ENCODE peak calls at places on chromosomes 2 and 18, in ten cellular contexts. U is PC-9, R is GM23338, A is prostate gland, W is left ventricle myocardium inferior, Y is neuronal stem cell, D is cardiac muscle cell, J is fibroblast of lung, X is tibial artery, G is breast epithelium. V is an unnamed sample.

GRCh38 chr2:11822746-11823411 is 76.4 kb downstream of the LPIN1 start:
- DNase-seq in U (peak), R (no peak), A (peak), W (no peak), Y (no peak), D (no peak), J (no peak), X (no peak), G (no peak), V (peak)

GRCh38 chr2:54470241-54470938 is 14.3 kb downstream of the SPTBN1 start:
- DNase-seq in U (no peak), R (no peak), A (no peak), W (no peak), Y (no peak), D (peak), J (peak), X (no peak), G (no peak), V (no peak)

GRCh38 chr18:72433756-72434155 is 110.4 kb downstream of the CBLN2 start:
- DNase-seq in U (no peak), R (no peak), A (no peak), W (no peak), Y (no peak), D (no peak), J (no peak), X (no peak), G (no peak), V (no peak)

GRCh38 chr2:9547272-9547991 is 8.2 kb downstream of the ADAM17 start:
- DNase-seq in U (no peak), R (peak), A (no peak), W (no peak), Y (no peak), D (no peak), J (peak), X (no peak), G (no peak), V (no peak)

GRCh38 chr18:54357082-54357659 is 487 bp downstream of the STARD6 start:
- DNase-seq in U (no peak), R (no peak), A (no peak), W (no peak), Y (no peak), D (no peak), J (no peak), X (no peak), G (no peak), V (no peak)

GRCh38 chr2:79903601-79904000 is 390.8 kb downstream of the CTNNA2 start:
- DNase-seq in U (no peak), R (no peak), A (no peak), W (no peak), Y (no peak), D (no peak), J (no peak), X (no peak), G (no peak), V (no peak)

GRCh38 chr2:66761826-66762225 is 326.9 kb downstream of the MEIS1 start:
- DNase-seq in U (no peak), R (no peak), A (no peak), W (no peak), Y (no peak), D (no peak), J (no peak), X (no peak), G (no peak), V (no peak)

GRCh38 chr2:85584857-85585780 is 888 bp downstream of the VAMP5 start:
- DNase-seq in U (peak), R (peak), A (peak), W (no peak), Y (no peak), D (no peak), J (peak), X (no peak), G (no peak), V (peak)

GRCh38 chr18:78652001-78652545 is 327.5 kb upstream of the SALL3 start:
- DNase-seq in U (no peak), R (no peak), A (no peak), W (no peak), Y (no peak), D (no peak), J (no peak), X (no peak), G (no peak), V (no peak)

GRCh38 chr18:55280515-55280914 is 307.5 kb downstream of the TCF4 start:
- DNase-seq in U (no peak), R (no peak), A (no peak), W (no peak), Y (no peak), D (no peak), J (no peak), X (no peak), G (no peak), V (no peak)

GRCh38 chr2:119609337-119609736 is 65.1 kb downstream of the CFAP221 start:
- DNase-seq in U (no peak), R (no peak), A (no peak), W (no peak), Y (no peak), D (no peak), J (no peak), X (no peak), G (no peak), V (no peak)

GRCh38 chr2:214265991-214266489 is 144.8 kb upstream of the VWC2L start:
- DNase-seq in U (no peak), R (no peak), A (no peak), W (no peak), Y (no peak), D (no peak), J (peak), X (no peak), G (no peak), V (no peak)

GRCh38 chr2:7427293-7428060 is 510.3 kb downstream of the RNF144A start:
- DNase-seq in U (no peak), R (peak), A (no peak), W (no peak), Y (peak), D (peak), J (peak), X (no peak), G (no peak), V (no peak)

GRCh38 chr18:9719421-9719981 is 11.4 kb downstream of the RAB31 start:
- DNase-seq in U (peak), R (no peak), A (peak), W (no peak), Y (no peak), D (no peak), J (peak), X (no peak), G (peak), V (no peak)

GRCh38 chr18:31512203-31512764 is 14.3 kb downstream of the DSG2 start:
- DNase-seq in U (peak), R (no peak), A (no peak), W (no peak), Y (no peak), D (no peak), J (peak), X (no peak), G (no peak), V (peak)

GRCh38 chr2:162146906-162147305 is 5.1 kb downstream of the GCG start:
- DNase-seq in U (no peak), R (no peak), A (no peak), W (no peak), Y (no peak), D (no peak), J (peak), X (no peak), G (no peak), V (no peak)

GRCh38 chr2:159091381-159091780 is 122.9 kb downstream of the TANC1 start:
- DNase-seq in U (no peak), R (no peak), A (no peak), W (no peak), Y (no peak), D (no peak), J (peak), X (no peak), G (no peak), V (no peak)

GRCh38 chr2:37415128-37415817 is 70.8 kb downstream of the QPCT start:
- DNase-seq in U (no peak), R (no peak), A (no peak), W (no peak), Y (no peak), D (peak), J (peak), X (no peak), G (no peak), V (no peak)

GRCh38 chr2:187118331-187119099 is 269.5 kb upstream of the ZSWIM2 start:
- DNase-seq in U (no peak), R (no peak), A (no peak), W (no peak), Y (no peak), D (no peak), J (no peak), X (no peak), G (no peak), V (no peak)

GRCh38 chr2:132754392-132754791 is 84.4 kb upstream of the LYPD1 start:
- DNase-seq in U (no peak), R (no peak), A (no peak), W (no peak), Y (no peak), D (no peak), J (no peak), X (no peak), G (no peak), V (no peak)

GRCh38 chr2:173488861-173489260 is 134.2 kb downstream of the CDCA7 start:
- DNase-seq in U (no peak), R (no peak), A (no peak), W (no peak), Y (no peak), D (no peak), J (peak), X (no peak), G (no peak), V (no peak)

GRCh38 chr2:47025969-47026610 is 110.5 kb upstream of the MCFD2 start:
- DNase-seq in U (no peak), R (no peak), A (no peak), W (no peak), Y (no peak), D (no peak), J (no peak), X (no peak), G (no peak), V (no peak)

GRCh38 chr2:3503046-3503445 is 16.3 kb downstream of the ADI1 start:
- DNase-seq in U (no peak), R (no peak), A (no peak), W (no peak), Y (no peak), D (no peak), J (no peak), X (no peak), G (no peak), V (no peak)

GRCh38 chr2:163338270-163338669 is 397.5 kb downstream of the FIGN start:
- DNase-seq in U (no peak), R (peak), A (no peak), W (no peak), Y (no peak), D (no peak), J (no peak), X (no peak), G (no peak), V (no peak)

DNA sequence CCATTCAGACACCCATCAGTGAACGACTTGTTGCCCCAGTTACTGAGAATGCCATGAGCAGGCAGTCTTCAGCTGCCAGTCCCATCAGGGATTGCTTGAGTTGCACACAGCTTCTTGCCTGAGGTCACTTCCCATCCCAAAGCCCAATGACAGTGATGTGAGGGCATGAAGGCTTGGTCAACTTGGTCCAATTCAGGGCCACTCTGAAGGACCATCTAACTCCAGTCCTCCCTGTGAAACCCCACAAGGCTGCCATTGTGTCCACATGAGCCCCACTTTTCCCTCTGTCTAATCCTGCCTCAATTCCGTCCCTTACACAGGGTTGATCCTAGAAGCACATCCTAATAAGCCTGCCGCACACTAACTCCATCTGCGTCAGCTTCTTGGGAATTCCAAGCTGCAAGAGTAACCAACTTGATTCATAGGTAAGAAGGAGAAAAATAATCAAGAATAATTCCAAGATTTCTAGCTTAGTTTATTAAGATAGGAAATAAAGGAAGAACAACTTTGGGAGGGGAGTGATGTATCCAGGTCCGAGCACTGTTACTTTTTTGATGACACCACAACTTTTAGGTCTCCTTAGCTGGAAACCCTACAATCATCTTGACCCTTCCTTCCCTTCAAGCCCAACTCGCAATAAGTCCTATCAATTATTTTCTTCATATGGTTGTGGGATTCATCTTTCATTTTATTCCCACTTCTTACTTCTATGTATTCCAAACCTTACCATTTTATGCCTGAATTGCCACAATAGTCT is 110.9 kb downstream of the LRRC30 start:
- DNase-seq in U (no peak), R (no peak), A (no peak), W (no peak), Y (no peak), D (no peak), J (no peak), X (no peak), G (no peak), V (no peak)
- H3K27ac ChIP-seq in U (no peak), R (no peak), A (no peak), W (no peak), Y (no peak), D (no peak), J (no peak), X (no peak), G (no peak), V (no peak)

DNA sequence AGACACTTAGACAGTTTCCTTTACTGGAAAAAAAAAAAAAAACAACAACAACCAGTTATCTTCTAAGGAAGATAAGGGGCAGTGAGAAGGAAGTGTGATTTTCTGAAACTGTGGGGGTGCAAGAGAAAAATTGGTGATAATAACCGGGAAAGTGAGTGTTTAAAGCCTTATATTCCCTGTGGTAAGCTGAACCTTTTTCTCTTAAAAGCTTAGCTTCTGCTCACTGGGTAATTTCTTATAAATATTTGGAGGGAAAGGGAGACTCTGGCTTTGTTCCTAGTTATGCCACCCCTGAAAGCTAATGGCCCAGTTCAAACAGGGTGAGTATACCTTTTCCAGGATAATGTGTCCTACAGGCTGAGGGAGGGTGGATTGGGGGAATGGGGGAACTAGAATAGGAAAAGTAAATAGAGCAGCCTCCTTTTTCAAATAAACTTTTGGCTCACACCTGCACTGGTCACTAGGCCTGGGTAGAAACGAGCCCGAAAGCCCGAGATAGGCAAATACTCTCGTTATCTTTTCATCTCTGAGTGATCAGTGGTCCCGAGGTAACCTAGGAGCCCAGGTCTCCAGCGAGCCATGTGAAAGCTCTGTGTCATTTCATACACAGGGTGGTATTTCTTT is 15.4 kb upstream of the SRBD1 start:
- DNase-seq in U (no peak), R (no peak), A (peak), W (no peak), Y (no peak), D (no peak), J (no peak), X (no peak), G (no peak), V (no peak)
- H3K27ac ChIP-seq in U (no peak), R (no peak), A (peak), W (no peak), Y (no peak), D (no peak), J (no peak), X (no peak), G (no peak), V (no peak)

GRCh38 chr2:129056309-129056958 is 737.8 kb upstream of the HS6ST1 start:
- DNase-seq in U (no peak), R (no peak), A (peak), W (no peak), Y (no peak), D (no peak), J (no peak), X (no peak), G (peak), V (peak)
- H3K27ac ChIP-seq in U (no peak), R (no peak), A (peak), W (no peak), Y (no peak), D (no peak), J (no peak), X (no peak), G (peak), V (peak)

DNA sequence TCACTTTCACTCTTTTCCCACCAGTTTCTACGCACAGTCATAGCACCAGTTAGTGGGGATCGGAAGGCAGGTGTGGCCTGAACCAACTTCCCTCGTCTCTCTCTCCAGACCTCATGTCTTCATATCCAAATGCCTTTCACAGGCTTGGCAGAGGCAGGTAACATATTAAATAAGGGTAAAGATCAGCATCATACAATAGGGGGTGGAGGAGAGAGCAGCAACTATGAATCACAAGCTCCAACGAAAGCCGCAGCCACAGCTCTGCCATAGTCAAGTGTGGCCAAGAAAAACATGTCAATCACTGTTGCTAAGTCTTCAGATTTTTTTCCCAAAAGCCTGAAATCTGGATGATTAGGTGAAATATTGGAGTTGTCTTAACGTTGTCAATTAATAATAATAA is 40.3 kb downstream of the AP1S3 start:
- DNase-seq in U (peak), R (no peak), A (no peak), W (no peak), Y (no peak), D (no peak), J (peak), X (no peak), G (no peak), V (peak)
- H3K27ac ChIP-seq in U (peak), R (no peak), A (no peak), W (no peak), Y (no peak), D (no peak), J (no peak), X (no peak), G (no peak), V (peak)

DNA sequence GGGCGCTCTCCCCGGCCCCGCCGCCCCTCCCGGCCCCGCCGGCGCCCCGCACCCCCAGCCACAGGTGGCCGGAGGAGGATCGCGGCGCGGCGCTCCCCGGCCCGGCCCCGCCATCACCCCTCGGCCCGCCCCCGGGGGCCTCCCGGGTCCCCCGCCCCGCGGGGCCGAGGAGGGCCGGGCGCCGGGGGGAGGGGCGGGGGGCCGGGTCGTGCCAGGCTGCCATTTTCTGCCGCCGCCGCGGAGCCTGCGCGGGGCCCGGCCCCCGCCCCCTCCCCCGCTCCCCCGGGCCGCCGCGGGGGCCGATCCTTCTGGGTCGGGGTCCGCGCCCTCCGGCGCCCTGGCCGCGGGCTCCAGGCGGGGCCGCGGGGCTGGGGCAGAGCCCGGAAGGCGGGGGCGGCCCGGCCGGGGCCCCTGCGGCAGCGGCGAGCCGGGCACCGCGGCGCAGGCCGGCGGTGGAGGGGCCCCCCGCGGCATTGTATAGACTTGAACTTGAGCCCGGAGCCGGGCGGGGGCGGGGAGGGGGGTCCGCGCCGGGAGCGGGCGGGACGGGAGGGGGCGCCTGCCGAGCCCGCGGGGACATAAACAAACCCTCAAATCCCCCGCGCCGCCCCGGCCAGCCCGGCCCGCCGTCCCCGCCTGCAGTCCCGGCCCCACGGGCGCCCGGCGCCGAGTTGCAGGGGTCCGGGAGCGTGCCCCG is 546 bp downstream of the DNMT3A start:
- DNase-seq in U (no peak), R (no peak), A (no peak), W (peak), Y (no peak), D (peak), J (no peak), X (no peak), G (no peak), V (no peak)
- H3K27ac ChIP-seq in U (no peak), R (no peak), A (peak), W (peak), Y (no peak), D (no peak), J (no peak), X (peak), G (no peak), V (peak)

V was measured in epithelial cell of prostate.